ENCODE peak calls at places on chromosomes 2 and 18, in seven cellular contexts. Y is ovary, S is A549, D is tibial nerve, K is esophagus muscularis mucosa, Q is adrenal gland, L is spleen. T is an unnamed sample. For H3K4me1, the result is how much of the 10 kb centered on the place peaks cover.

GRCh38 chr2:52294628-52295027 is 1262.7 kb upstream of the NRXN1 start:
- DNase-seq in Y (no peak), S (no peak), D (no peak), K (no peak), Q (no peak), L (no peak), T (no peak)

GRCh38 chr2:98026927-98027522 is 31.3 kb upstream of the TMEM131 start:
- DNase-seq in Y (no peak), S (no peak), D (no peak), K (no peak), Q (no peak), L (no peak), T (no peak)

GRCh38 chr2:165539985-165540384 is 70.5 kb downstream of the CSRNP3 start:
- DNase-seq in Y (no peak), S (no peak), D (no peak), K (no peak), Q (no peak), L (no peak), T (no peak)

GRCh38 chr2:186544255-186544675 is 45.6 kb upstream of the ITGAV start:
- DNase-seq in Y (no peak), S (peak), D (no peak), K (no peak), Q (no peak), L (no peak), T (no peak)

GRCh38 chr2:650343-651310 is 26.6 kb downstream of the TMEM18 start:
- DNase-seq in Y (no peak), S (no peak), D (no peak), K (peak), Q (no peak), L (no peak), T (no peak)

GRCh38 chr18:76445741-76446232 is 49.3 kb downstream of the ZNF516 start:
- DNase-seq in Y (no peak), S (no peak), D (no peak), K (no peak), Q (no peak), L (peak), T (peak)

GRCh38 chr2:236250909-236251579 is 13.2 kb downstream of the ASB18 start:
- DNase-seq in Y (no peak), S (no peak), D (no peak), K (no peak), Q (no peak), L (no peak), T (no peak)

GRCh38 chr2:64675860-64676259 is 22.1 kb upstream of the SERTAD2 start:
- DNase-seq in Y (no peak), S (peak), D (no peak), K (no peak), Q (no peak), L (no peak), T (no peak)

GRCh38 chr18:28175930-28176673 is 828 bp downstream of the CDH2 start:
- DNase-seq in Y (peak), S (peak), D (no peak), K (peak), Q (peak), L (no peak), T (peak)

GRCh38 chr18:48924621-48925601 is 25.9 kb downstream of the SMAD7 start:
- DNase-seq in Y (no peak), S (no peak), D (no peak), K (no peak), Q (no peak), L (no peak), T (peak)

DNA sequence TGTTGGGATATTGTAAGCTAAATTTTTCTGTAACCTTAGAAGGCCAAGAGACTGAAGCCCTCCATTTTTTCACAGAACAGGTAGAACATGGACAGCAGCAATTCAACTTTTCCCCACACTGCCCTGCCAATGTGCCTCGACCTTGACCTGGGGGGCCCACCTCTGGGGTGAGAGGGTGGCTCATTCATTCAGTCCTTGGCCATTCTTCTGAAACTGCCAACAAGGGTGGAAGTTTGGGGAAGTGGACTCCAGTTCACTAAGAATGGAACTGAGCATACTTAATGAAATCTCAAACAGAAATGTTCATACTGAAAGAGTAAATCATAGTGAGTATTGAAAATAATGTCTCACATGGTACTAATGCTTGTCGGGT is 1.1 kb downstream of the EEF1B2 start:
- DNase-seq in Y (no peak), S (no peak), D (no peak), K (no peak), Q (peak), L (no peak), T (no peak)
- TF ChIP-seq POLR2A in Y (no peak), S (no peak), D (no peak), K (no peak), Q (no peak), L (no peak), T (no peak)

DNA sequence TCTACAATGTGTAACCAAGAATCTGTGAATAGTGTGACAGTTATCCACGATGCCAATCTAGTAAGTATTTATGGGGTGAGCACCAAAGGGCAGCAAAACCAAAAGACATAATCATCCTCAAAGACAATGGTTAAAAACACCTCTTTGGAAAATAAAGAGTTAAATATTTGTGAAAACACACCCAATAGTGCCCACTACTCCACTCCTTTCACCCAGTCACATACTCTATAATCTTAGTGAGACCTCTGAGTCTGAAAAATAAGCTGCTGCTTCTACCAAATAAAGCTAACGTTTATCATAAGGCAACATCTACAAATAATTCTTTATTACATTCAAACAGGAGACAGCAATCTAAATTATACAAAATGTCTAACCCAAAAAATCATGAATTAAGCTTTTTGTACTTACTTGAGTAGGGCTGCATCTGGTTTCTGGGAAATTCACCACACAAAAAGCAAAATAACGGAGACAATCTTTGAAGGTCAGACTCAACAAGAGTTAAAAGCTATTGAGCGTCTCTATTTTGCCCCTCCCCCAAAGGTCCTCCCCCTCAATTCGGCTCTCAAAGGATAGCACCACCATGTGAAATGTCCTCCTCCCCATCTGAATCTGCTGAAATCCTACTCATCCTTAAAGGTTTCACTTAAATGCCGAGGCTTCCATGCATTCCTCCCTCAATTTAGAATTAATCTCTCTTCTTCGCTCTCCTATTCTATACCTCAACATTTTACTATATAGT is 2.0 kb downstream of the RAPH1 start:
- DNase-seq in Y (no peak), S (peak), D (no peak), K (no peak), Q (no peak), L (no peak), T (peak)
- H3K4me1 ChIP-seq in Y (under half), S (under half), D (under half), K (under half), Q (under half), L (under half), T (under half)

DNA sequence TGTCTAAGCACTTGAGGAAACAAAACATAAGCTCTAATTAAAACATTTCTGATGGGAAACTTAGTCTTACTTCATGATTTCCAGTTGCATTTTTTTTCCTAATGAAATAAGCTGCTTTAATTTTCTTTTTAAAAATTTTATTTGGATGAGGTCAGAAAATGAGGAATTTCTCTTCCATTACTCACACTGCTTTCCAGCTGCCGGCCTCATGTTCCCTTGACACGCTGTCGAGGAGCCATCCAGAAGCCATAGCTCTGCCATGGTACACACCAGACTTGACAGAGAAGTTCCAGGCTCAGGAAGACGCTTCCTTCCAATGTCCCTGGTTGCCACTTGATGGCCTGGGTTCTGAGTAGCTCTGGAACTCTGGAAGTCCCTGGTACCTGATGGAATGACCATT is 12.1 kb upstream of the MAPRE2 start:
- DNase-seq in Y (peak), S (no peak), D (no peak), K (no peak), Q (no peak), L (no peak), T (no peak)
- H3K4me3 ChIP-seq in Y (no peak), S (no peak), D (peak), K (peak), Q (no peak), L (peak), T (no peak)

GRCh38 chr2:28390857-28391563 is 1.6 kb upstream of the FOSL2 start:
- DNase-seq in Y (peak), S (peak), D (peak), K (peak), Q (no peak), L (peak), T (peak)
- TF ChIP-seq POLR2A in Y (no peak), S (peak), D (no peak), K (no peak), Q (no peak), L (no peak), T (no peak)

DNA sequence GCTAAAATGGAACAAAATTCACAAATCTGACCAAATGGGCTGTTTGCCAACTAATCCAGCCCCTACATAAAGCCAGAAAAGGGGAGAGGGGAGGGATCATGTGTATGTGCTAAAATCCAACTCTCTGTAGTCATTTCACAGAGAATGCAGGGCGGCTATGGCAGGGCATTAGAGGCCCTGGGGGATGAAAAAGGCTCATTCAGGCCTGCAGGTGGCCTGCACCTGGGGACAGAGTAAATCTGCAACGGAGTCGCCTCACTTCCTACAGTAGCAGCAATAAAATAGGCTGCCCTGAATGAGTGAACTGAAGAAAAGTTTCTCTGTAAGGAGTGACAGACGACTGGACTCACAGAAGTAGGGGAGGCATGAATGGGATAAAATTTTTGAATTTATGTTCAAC is 4.1 kb upstream of the ZFP36L2 start:
- DNase-seq in Y (no peak), S (no peak), D (no peak), K (no peak), Q (no peak), L (peak), T (no peak)
- H3K4me1 ChIP-seq in Y (under half), S (under half), D (under half), K (under half), Q (under half), L (half or more), T (under half)

GRCh38 chr2:158953454-158953853 is 15.0 kb upstream of the TANC1 start:
- DNase-seq in Y (peak), S (no peak), D (no peak), K (no peak), Q (no peak), L (no peak), T (no peak)
- H3K4me3 ChIP-seq in Y (no peak), S (no peak), D (no peak), K (no peak), Q (no peak), L (no peak), T (no peak)

GRCh38 chr2:229342376-229342775 is 71.3 kb upstream of the PID1 start:
- DNase-seq in Y (peak), S (peak), D (peak), K (no peak), Q (peak), L (no peak), T (peak)
- TF ChIP-seq POLR2A in Y (no peak), S (no peak), D (no peak), K (no peak), Q (no peak), L (no peak), T (no peak)

DNA sequence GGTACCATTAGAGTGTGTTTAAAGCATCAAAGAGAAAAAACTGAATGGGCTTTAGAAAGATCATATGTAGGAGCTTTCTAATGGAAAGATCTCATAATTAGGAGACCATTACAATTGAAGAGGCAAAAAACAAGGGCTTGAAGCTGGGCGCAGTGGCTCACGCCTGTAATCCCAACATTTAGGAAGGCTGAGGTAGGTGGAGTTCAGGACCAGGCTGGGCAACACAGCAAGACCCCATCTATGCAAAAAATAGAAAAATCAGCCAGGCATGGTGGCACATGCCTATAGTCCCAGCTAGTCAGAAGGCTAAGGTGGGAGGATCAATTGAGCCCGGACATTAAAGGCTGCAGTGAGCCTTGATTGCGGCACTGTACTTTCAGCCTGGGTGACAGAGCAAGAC is 59.0 kb downstream of the PIAS2 start:
- DNase-seq in Y (no peak), S (no peak), D (no peak), K (no peak), Q (no peak), L (no peak), T (no peak)
- H3K4me1 ChIP-seq in Y (under half), S (under half), D (under half), K (under half), Q (under half), L (under half), T (under half)

GRCh38 chr2:48250943-48251342 is 279.0 kb upstream of the STON1 start:
- DNase-seq in Y (no peak), S (no peak), D (no peak), K (no peak), Q (no peak), L (no peak), T (no peak)

GRCh38 chr2:48248251-48248933 is 281.6 kb upstream of the STON1 start:
- DNase-seq in Y (no peak), S (peak), D (no peak), K (no peak), Q (no peak), L (no peak), T (no peak)

GRCh38 chr2:48249093-48249492 is 280.9 kb upstream of the STON1 start:
- DNase-seq in Y (no peak), S (no peak), D (no peak), K (no peak), Q (no peak), L (no peak), T (no peak)

GRCh38 chr2:48250474-48250844 is 279.5 kb upstream of the STON1 start:
- DNase-seq in Y (no peak), S (no peak), D (no peak), K (no peak), Q (no peak), L (no peak), T (no peak)

GRCh38 chr2:48249631-48250473 is 280.1 kb upstream of the STON1 start:
- DNase-seq in Y (no peak), S (no peak), D (no peak), K (peak), Q (no peak), L (no peak), T (peak)
- H3K4me3 ChIP-seq in Y (no peak), S (no peak), D (no peak), K (no peak), Q (no peak), L (no peak), T (peak)

T was measured in right lobe of liver.